ENCODE peak calls at places on chromosomes 6 and 20, in seven cellular contexts. N is epithelial cell of esophagus, E is lung, Q is Peyer's patch, J is brain microvascular endothelial cell, O is uterus, R is right lobe of liver. U is an unnamed sample.

GRCh38 chr20:4444404-4444803 is 277.3 kb upstream of the PRND start:
- DNase-seq in J (peak; percentile 14), Q (no peak), O (no peak), E (no peak), N (peak; percentile 86), R (no peak), U (peak; percentile 50)

GRCh38 chr6:44697333-44697732 is 309.8 kb downstream of the CDC5L start:
- DNase-seq in N (no peak), R (no peak), O (no peak), J (no peak), E (no peak), Q (no peak), U (peak; percentile 49)

GRCh38 chr6:144415835-144416237 is 130.7 kb downstream of the UTRN start:
- DNase-seq in N (peak; percentile 90), R (no peak), O (no peak), Q (no peak), J (peak; percentile 86), E (no peak), U (peak; percentile 93)

GRCh38 chr6:119470893-119471542 is 121.5 kb upstream of the MAN1A1 start:
- DNase-seq in J (no peak), Q (no peak), R (no peak), O (no peak), E (no peak), N (no peak), U (no peak)

GRCh38 chr6:41519305-41519747 is 26.9 kb upstream of the FOXP4 start:
- DNase-seq in O (no peak), N (no peak), E (no peak), J (no peak), R (no peak), Q (peak; percentile 82), U (no peak)

GRCh38 chr6:142088858-142089216 is 43.9 kb upstream of the GJE1 start:
- DNase-seq in O (no peak), N (peak; percentile 75), J (peak; percentile 40), Q (no peak), R (peak; percentile 60), E (no peak), U (peak; percentile 47)

GRCh38 chr6:74408844-74409243 is 712.8 kb downstream of the CD109 start:
- DNase-seq in E (no peak), O (no peak), R (no peak), J (peak; percentile 1), N (no peak), Q (no peak), U (no peak)

GRCh38 chr6:100726741-100727140 is 154.4 kb downstream of the ASCC3 start:
- DNase-seq in E (no peak), O (no peak), J (no peak), R (no peak), Q (no peak), N (no peak), U (peak; percentile 43)

GRCh38 chr20:23200914-23201313 is 114.8 kb upstream of the CD93 start:
- DNase-seq in R (no peak), O (no peak), N (peak; percentile 84), E (peak; percentile 63), J (peak; percentile 26), Q (no peak), U (peak; percentile 25)

GRCh38 chr6:169722362-169723199 is 1.7 kb downstream of the PHF10 start:
- DNase-seq in N (peak; percentile 62), Q (peak; percentile 69), J (peak; percentile 61), O (no peak), E (no peak), R (peak; percentile 67), U (peak; percentile 79)

GRCh38 chr20:16548073-16548672 is 25.1 kb downstream of the KIF16B start:
- DNase-seq in O (no peak), Q (no peak), N (no peak), E (no peak), R (no peak), J (no peak), U (no peak)

GRCh38 chr20:13302647-13303425 is 81.8 kb downstream of the ISM1 start:
- DNase-seq in J (peak; percentile 10), N (peak; percentile 51), E (no peak), R (no peak), O (no peak), Q (no peak), U (peak; percentile 32)

GRCh38 chr6:7730852-7731251 is 5.0 kb downstream of the BMP6 start:
- DNase-seq in J (peak; percentile 88), E (no peak), Q (no peak), O (no peak), R (no peak), N (peak; percentile 95), U (peak; percentile 98)

GRCh38 chr6:87501809-87502572 is 29.2 kb downstream of the SLC35A1 start:
- DNase-seq in N (peak; percentile 16), Q (no peak), E (no peak), J (no peak), O (no peak), R (no peak), U (no peak)

GRCh38 chr6:221531-222349 is 70.5 kb upstream of the DUSP22 start:
- DNase-seq in Q (no peak), E (no peak), O (no peak), J (no peak), R (no peak), N (no peak), U (peak; percentile 15)

GRCh38 chr6:113416166-113416565 is 441.0 kb upstream of the MARCKS start:
- DNase-seq in R (no peak), Q (no peak), J (no peak), O (no peak), E (no peak), N (no peak), U (peak; percentile 40)

GRCh38 chr6:39266375-39266774 is 37.1 kb upstream of the KCNK5 start:
- DNase-seq in O (no peak), J (no peak), N (peak; percentile 14), R (no peak), E (no peak), Q (no peak), U (no peak)

GRCh38 chr6:165626711-165627110 is 36.3 kb downstream of the PDE10A start:
- DNase-seq in N (no peak), Q (no peak), J (no peak), E (no peak), O (no peak), R (no peak), U (no peak)

GRCh38 chr20:63125581-63125892 is 90.4 kb downstream of the YTHDF1 start:
- DNase-seq in O (no peak), N (no peak), Q (no peak), E (no peak), R (no peak), J (no peak), U (no peak)

GRCh38 chr20:63124782-63125580 is 91.0 kb downstream of the YTHDF1 start:
- DNase-seq in R (peak; percentile 40), N (no peak), Q (peak; percentile 28), E (no peak), O (no peak), J (no peak), U (no peak)

GRCh38 chr20:63123326-63123725 is 92.6 kb downstream of the YTHDF1 start:
- DNase-seq in O (no peak), J (no peak), E (no peak), R (peak; percentile 43), N (no peak), Q (no peak), U (no peak)

GRCh38 chr20:63122626-63123025 is 93.3 kb downstream of the YTHDF1 start:
- DNase-seq in Q (peak; percentile 2), N (no peak), J (no peak), O (no peak), E (no peak), R (no peak), U (no peak)

GRCh38 chr20:63124092-63124781 is 91.7 kb downstream of the YTHDF1 start:
- DNase-seq in O (no peak), R (peak; percentile 19), J (no peak), E (no peak), N (peak; percentile 2), Q (peak; percentile 27), U (peak; percentile 61)
- TF ChIP-seq CTCF in O (no peak), R (no peak), J (no peak), E (no peak), N (no peak), Q (no peak), U (no peak)

GRCh38 chr6:5764401-5764955 is 242.2 kb downstream of the NRN1 start:
- DNase-seq in Q (no peak), R (no peak), N (no peak), J (peak; percentile 23), E (no peak), O (no peak), U (peak; percentile 51)
- H3K4me3 ChIP-seq in Q (no peak overlapping the region), R (no peak overlapping the region), N (no peak overlapping the region), J (no peak overlapping the region), E (no peak overlapping the region), O (no peak overlapping the region), U (no peak overlapping the region)

GRCh38 chr6:20791932-20792331 is 257.7 kb downstream of the CDKAL1 start:
- DNase-seq in O (no peak), R (no peak), Q (no peak), J (no peak), E (no peak), N (no peak), U (no peak)

GRCh38 chr6:20791074-20791473 is 256.8 kb downstream of the CDKAL1 start:
- DNase-seq in E (no peak), J (no peak), N (no peak), O (no peak), Q (no peak), R (no peak), U (no peak)

GRCh38 chr6:20793174-20793573 is 258.9 kb downstream of the CDKAL1 start:
- DNase-seq in N (no peak), R (no peak), E (no peak), Q (no peak), J (no peak), O (no peak), U (no peak)

GRCh38 chr6:20790032-20790791 is 256.0 kb downstream of the CDKAL1 start:
- DNase-seq in Q (no peak), O (no peak), J (peak; percentile 16), N (no peak), E (no peak), R (no peak), U (no peak)

GRCh38 chr6:20789162-20789561 is 254.9 kb downstream of the CDKAL1 start:
- DNase-seq in E (no peak), R (no peak), N (peak; percentile 36), J (no peak), O (no peak), Q (no peak), U (peak; percentile 39)
- TF ChIP-seq CTCF in E (no peak), R (peak; percentile 30), N (peak; percentile 36), J (no peak), O (no peak), Q (no peak), U (no peak)

DNA sequence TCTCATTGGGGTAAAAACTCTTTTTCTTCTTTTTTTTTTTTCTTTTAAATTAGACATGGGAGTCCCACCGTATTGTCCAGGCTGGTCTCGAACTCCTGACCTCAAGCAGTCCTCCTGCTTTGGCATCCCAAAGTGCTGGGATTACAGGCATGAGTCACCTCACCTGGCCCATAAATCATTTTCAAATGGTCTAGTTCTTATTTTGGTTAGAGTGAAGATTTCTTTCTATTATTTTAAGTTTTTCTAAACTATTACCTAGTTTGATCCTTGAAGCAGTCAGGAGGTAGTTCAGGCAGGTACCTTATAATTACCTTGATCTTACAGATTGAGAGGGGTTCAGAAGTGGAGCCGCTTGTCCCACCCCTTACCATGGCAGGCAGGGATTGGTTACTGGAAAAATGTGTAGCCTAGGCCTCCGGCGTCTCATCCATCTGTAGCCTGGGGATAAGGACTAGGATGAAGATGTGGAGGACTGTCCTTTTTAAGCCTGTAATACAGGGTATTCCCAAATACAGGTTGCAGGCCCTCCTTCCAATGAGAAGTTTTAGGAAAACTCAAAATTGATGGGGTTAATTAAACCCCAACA is 2.7 kb downstream of the HMGA1 start:
- DNase-seq in E (no peak), J (no peak), N (no peak), R (peak; percentile 5), Q (no peak), O (no peak), U (no peak)
- H3K4me3 ChIP-seq in E (no peak overlapping the region), J (peak overlapping the region; percentile 82), N (no peak overlapping the region), R (no peak overlapping the region), Q (no peak overlapping the region), O (no peak overlapping the region), U (no peak overlapping the region)